ENCODE peak calls at places on chromosomes 13 and 19, in six cellular contexts. A is endothelial cell of umbilical vein, I is A549, U is K562, T is HepG2, L is GM12878. G is an unnamed sample.

GRCh38 chr19:47538812-47539211 is 23.9 kb upstream of the NAPA start:
- DNase-seq in A (no peak), I (no peak), U (no peak), T (no peak), L (no peak), G (no peak)

GRCh38 chr19:38975861-38976271 is 324 bp upstream of the FBXO17 start:
- DNase-seq in A (peak), I (peak), U (no peak), T (peak), L (no peak), G (no peak)

GRCh38 chr19:35063940-35064818 is 22.7 kb downstream of the HPN start:
- DNase-seq in A (peak), I (no peak), U (no peak), T (no peak), L (no peak), G (peak)

GRCh38 chr19:34365463-34366401 is 736 bp downstream of the GPI start:
- DNase-seq in A (peak), I (no peak), U (peak), T (no peak), L (no peak), G (peak)

GRCh38 chr19:32254128-32254527 is 91.3 kb upstream of the ZNF507 start:
- DNase-seq in A (no peak), I (no peak), U (no peak), T (no peak), L (no peak), G (no peak)

GRCh38 chr19:6925801-6926751 is 38.7 kb downstream of the ADGRE1 start:
- DNase-seq in A (no peak), I (peak), U (no peak), T (no peak), L (peak), G (peak)

GRCh38 chr19:34155686-34156085 is 16.6 kb upstream of the LSM14A start:
- DNase-seq in A (no peak), I (no peak), U (no peak), T (no peak), L (no peak), G (no peak)

GRCh38 chr13:48155850-48156249 is 60.9 kb upstream of the MED4 start:
- DNase-seq in A (peak), I (peak), U (no peak), T (no peak), L (peak), G (peak)

GRCh38 chr19:5686647-5687359 is 3.3 kb upstream of the RPL36 start:
- DNase-seq in A (peak), I (peak), U (peak), T (peak), L (peak), G (peak)

GRCh38 chr13:100301418-100301817 is 212.5 kb downstream of the PCCA start:
- DNase-seq in A (no peak), I (no peak), U (no peak), T (no peak), L (no peak), G (no peak)

GRCh38 chr19:4957981-4958380 is 10.9 kb upstream of the KDM4B start:
- DNase-seq in A (no peak), I (no peak), U (no peak), T (no peak), L (no peak), G (no peak)

GRCh38 chr13:113836917-113837553 is 26.8 kb downstream of the GAS6 start:
- DNase-seq in A (peak), I (peak), U (no peak), T (no peak), L (no peak), G (peak)

GRCh38 chr19:14378890-14379289 is 2.4 kb upstream of the ADGRE5 start:
- DNase-seq in A (no peak), I (no peak), U (no peak), T (no peak), L (no peak), G (no peak)

GRCh38 chr19:3146677-3147100 is 10.9 kb downstream of the GNA15 start:
- DNase-seq in A (no peak), I (no peak), U (peak), T (peak), L (no peak), G (peak)
- TF ChIP-seq MYC in A (no peak), I (no peak), U (no peak), T (no peak), L (no peak), G (no peak)

GRCh38 chr13:46812398-46812797 is 15.4 kb upstream of the ESD start:
- DNase-seq in A (no peak), I (no peak), U (no peak), T (no peak), L (no peak), G (no peak)

GRCh38 chr13:46810440-46810839 is 13.5 kb upstream of the ESD start:
- DNase-seq in A (no peak), I (no peak), U (no peak), T (no peak), L (no peak), G (no peak)
- TF ChIP-seq CTCF in A (no peak), I (no peak), U (no peak), T (no peak), L (no peak), G (no peak)

GRCh38 chr19:44643605-44644390 is at the start of gene PVR:
- DNase-seq in A (peak), I (peak), U (peak), T (peak), L (no peak), G (peak)
- TF ChIP-seq MYC in A (no peak), I (peak), U (no peak), T (peak), L (no peak), G (peak)

GRCh38 chr19:12884926-12885748 is 1.9 kb downstream of the KLF1 start:
- DNase-seq in A (peak), I (peak), U (peak), T (peak), L (peak), G (peak)
- TF ChIP-seq CTCF in A (peak), I (peak), U (peak), T (peak), L (peak), G (peak)

DNA sequence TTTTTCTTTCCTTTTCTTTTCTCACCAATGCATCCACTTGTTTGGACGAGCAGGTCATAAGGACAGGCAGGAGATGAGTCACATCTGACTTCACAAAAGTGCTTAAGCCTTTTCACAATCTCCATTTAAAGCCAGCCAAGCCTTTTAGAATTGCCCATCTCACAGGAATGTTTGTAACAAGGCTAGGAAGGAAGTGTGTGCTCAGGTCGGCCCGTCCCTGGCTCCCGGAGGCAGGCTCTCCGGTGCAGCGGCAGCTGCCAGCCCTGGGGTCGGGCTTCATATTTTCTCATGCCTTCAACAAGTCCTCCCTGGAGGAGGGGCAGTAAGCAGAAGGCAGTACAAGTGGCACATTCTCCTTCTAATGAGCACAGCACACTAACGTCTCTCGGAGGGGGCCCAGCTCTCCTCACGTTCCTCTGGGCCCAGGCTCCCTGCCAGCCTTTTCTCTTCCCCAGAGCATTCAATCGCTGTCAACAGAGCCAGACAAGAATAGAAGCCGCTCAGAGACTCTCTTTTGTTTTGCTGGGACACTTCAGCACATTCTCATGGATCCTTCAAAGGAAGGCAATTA is 180.5 kb downstream of the COL4A1 start:
- DNase-seq in A (peak), I (no peak), U (no peak), T (no peak), L (no peak), G (peak)
- TF ChIP-seq MYC in A (no peak), I (no peak), U (no peak), T (no peak), L (no peak), G (no peak)

DNA sequence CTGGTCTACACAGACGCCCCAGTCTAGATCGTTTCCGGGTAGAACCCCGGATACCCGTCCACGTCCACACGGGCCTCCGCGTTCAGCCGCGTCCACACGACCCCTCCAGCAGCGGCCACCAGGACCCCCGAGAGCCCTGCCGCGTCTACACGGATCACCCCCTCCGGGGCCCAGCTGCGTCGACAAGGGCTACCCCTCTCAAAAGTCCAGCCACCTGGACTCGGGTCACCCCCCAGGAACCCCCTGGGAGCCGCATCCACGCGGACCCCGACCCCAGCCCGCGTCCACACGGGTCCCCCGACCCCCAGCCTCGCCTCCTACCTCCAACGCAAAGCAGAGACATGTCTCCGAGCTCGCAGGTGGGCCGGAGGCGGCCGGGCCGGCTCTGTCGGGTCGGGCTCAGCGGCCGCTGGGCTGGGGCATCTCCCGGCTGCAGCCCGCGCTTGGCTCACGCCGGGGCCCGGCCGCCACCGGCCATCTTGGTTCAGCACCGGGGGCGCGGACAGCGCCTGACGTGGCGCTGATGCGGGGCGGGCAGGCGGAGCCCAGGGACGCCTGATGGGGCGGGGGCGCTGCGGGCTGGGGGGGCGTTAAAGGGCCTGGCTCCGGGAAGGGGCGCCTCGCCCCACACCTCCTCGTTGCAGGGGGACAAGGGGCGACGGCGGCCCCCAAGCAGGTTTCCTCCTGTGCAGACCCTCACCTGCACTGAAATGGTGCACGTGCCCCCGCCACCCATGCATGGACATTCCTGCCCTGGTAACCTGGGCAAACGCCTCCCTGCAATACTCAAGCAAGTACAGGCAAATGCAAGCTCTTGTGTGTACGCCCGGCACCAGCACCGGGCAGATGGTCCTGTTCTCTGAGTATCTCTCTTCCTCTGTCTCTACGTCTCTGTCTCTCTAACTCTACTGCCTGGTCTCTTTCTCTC is at the start of gene UNC13A:
- DNase-seq in A (no peak), I (peak), U (peak), T (no peak), L (no peak), G (peak)
- TF ChIP-seq CTCF in A (no peak), I (no peak), U (no peak), T (no peak), L (no peak), G (no peak)

GRCh38 chr13:39484506-39485313 is 118.3 kb downstream of the LHFPL6 start:
- DNase-seq in A (peak), I (no peak), U (no peak), T (no peak), L (no peak), G (no peak)

GRCh38 chr13:39490136-39490535 is 112.9 kb downstream of the LHFPL6 start:
- DNase-seq in A (no peak), I (no peak), U (no peak), T (no peak), L (no peak), G (no peak)

GRCh38 chr13:39481493-39481892 is 121.5 kb downstream of the LHFPL6 start:
- DNase-seq in A (no peak), I (no peak), U (no peak), T (no peak), L (no peak), G (no peak)

GRCh38 chr13:39483326-39483725 is 119.7 kb downstream of the LHFPL6 start:
- DNase-seq in A (no peak), I (no peak), U (no peak), T (no peak), L (no peak), G (no peak)

DNA sequence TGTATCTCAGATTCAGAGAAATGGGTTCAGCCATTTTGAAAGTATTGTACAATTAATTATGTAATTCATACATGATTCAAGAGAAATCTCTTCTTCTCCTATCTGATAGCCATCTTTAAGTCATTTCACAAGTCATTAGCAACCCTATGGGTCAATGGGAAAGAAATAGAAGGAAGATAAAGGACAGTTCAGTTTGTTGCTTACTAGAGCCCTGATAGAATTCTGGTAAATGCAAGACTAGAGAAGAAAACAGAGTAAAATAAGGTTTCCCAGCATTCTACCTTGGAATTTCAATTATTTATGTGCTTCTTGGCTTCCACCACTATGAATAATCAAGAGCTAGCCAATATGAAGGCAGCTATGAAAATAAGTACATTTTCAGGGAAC is 117.7 kb downstream of the LHFPL6 start:
- DNase-seq in A (no peak), I (no peak), U (no peak), T (no peak), L (no peak), G (no peak)
- TF ChIP-seq MYC in A (no peak), I (no peak), U (no peak), T (no peak), L (no peak), G (no peak)

G was measured in NB4.